ENCODE peak calls at places on chromosomes 4 and X, in four cellular contexts. K is A549, M is ovary, V is tibial nerve. Q is an unnamed sample.

GRCh38 chr4:4853371-4853823 is 6.1 kb upstream of the MSX1 start:
- DNase-seq in K (no peak), M (no peak), V (no peak), Q (no peak)

GRCh38 chrX:46573331-46573895 is at the start of gene CHST7:
- DNase-seq in K (peak; percentile 80), M (peak; percentile 72), V (peak; percentile 29), Q (peak; percentile 91)

GRCh38 chr4:148477276-148477675 is 35.1 kb upstream of the NR3C2 start:
- DNase-seq in K (no peak), M (no peak), V (no peak), Q (no peak)

GRCh38 chr4:81255524-81255923 is 40.5 kb upstream of the PRKG2 start:
- DNase-seq in K (peak; percentile 2), M (no peak), V (no peak), Q (no peak)

GRCh38 chr4:68267433-68267944 is 22.0 kb upstream of the TMPRSS11B start:
- DNase-seq in K (peak; percentile 14), M (no peak), V (no peak), Q (no peak)

GRCh38 chr4:99395595-99396364 is 39.4 kb downstream of the ADH7 start:
- DNase-seq in K (no peak), M (no peak), V (no peak), Q (no peak)

GRCh38 chrX:103187953-103188475 is 26.9 kb upstream of the BEX4 start:
- DNase-seq in K (no peak), M (no peak), V (no peak), Q (no peak)

GRCh38 chr4:70613182-70613892 is 15.2 kb upstream of the ENAM start:
- DNase-seq in K (no peak), M (no peak), V (no peak), Q (no peak)

GRCh38 chr4:41613782-41614181 is 75.8 kb downstream of the LIMCH1 start:
- DNase-seq in K (no peak), M (no peak), V (no peak), Q (no peak)

GRCh38 chr4:915595-915994 is 16.5 kb downstream of the GAK start:
- DNase-seq in K (no peak), M (no peak), V (no peak), Q (no peak)

GRCh38 chr4:9937078-9937477 is 84.2 kb downstream of the SLC2A9 start:
- DNase-seq in K (no peak), M (no peak), V (no peak), Q (no peak)
- H3K4me1 ChIP-seq in K (no peaks in the 10 kb centered on the region), M (no peaks in the 10 kb centered on the region), V (no peaks in the 10 kb centered on the region), Q (no peaks in the 10 kb centered on the region)

GRCh38 chr4:152352215-152352614 is 183.7 kb downstream of the FBXW7 start:
- DNase-seq in K (no peak), M (no peak), V (no peak), Q (no peak)
- H3K27ac ChIP-seq in K (peak overlapping the region; percentile 56), M (no peak overlapping the region), V (peak overlapping the region; percentile 71), Q (peak overlapping the region; percentile 58)

GRCh38 chr4:82900335-82901128 is at the start of gene THAP9:
- DNase-seq in K (peak; percentile 99), M (peak; percentile 98), V (peak; percentile 97), Q (peak; percentile 99)
- TF ChIP-seq EP300 in K (no peak), M (peak; percentile 6), V (peak; percentile 95), Q (no peak)

DNA sequence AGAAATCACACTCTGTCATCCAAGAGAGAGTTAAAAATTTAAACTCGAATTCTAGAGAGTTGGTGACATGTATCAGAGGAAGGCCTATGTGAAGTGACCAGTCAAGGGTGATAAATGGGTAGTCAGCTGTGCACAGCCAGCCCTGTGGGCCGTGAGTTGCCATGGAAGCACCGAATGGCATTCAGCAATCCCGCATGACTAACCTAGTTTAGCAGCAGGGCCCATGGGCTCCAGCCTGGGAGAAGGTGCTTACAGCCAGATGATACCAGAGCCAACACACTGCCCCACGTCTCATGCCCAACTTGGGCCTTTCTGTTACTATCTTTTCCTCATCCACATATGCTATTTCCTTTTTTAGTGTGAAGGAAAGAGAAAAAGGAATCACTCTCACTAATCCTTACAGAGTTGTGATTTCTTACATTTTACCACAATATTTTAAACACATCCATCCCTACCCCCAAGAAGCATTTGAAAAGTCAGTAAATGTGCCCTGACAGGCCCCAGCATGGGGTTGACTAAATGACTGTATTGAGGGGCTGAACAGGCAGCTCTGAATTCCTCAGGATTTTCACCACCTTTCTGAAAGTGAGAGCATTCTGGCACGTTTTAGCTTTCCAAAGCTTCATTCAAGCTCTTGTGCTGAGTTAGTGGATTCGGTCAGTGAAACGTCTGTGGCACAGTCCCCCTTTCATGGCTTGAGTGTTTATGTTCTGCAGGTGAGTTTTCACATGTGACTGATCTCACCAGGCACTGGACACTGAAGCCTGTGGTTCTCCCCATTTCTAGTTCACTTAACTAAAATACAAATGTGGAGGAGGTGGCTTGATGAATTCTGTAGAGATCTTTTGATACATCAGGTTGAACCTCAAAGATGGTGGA is 104.3 kb downstream of the AFF1 start:
- DNase-seq in K (peak; percentile 60), M (no peak), V (no peak), Q (peak; percentile 59)
- H3K4me1 ChIP-seq in K (peaks cover 54% of the 10 kb centered on the region), M (peaks cover 28% of the 10 kb centered on the region), V (peaks cover 99% of the 10 kb centered on the region), Q (peaks cover 57% of the 10 kb centered on the region)

DNA sequence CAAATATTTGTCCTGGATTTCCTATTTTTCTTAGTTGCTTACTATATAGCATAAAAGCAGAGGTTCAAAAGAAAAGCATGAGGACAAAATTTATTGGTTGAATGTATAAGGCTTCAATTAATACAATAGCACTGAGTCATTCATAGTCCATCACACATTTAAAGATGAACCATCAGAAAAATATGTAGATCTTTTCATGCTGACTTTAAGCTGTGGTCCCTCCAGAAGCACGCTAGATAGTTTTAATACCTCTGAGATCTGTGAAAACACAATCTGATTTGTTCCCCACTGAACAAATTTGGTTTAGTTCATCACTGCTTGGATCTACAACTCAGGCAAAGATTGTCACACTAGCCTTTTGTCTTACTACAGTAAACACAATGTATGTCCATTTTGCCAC is 377.2 kb upstream of the ANXA10 start:
- DNase-seq in K (no peak), M (no peak), V (no peak), Q (no peak)
- H3K27ac ChIP-seq in K (no peak overlapping the region), M (no peak overlapping the region), V (no peak overlapping the region), Q (no peak overlapping the region)

GRCh38 chr4:53010320-53010719 is 148.2 kb downstream of the RASL11B start:
- DNase-seq in K (no peak), M (peak; percentile 90), V (peak; percentile 38), Q (no peak)
- TF ChIP-seq EP300 in K (no peak), M (peak; percentile 63), V (peak; percentile 37), Q (no peak)

GRCh38 chr4:76197971-76198410 is 15.6 kb downstream of the SCARB2 start:
- DNase-seq in K (no peak), M (peak; percentile 61), V (no peak), Q (peak; percentile 68)

GRCh38 chr4:76199664-76200211 is 13.9 kb downstream of the SCARB2 start:
- DNase-seq in K (no peak), M (no peak), V (no peak), Q (no peak)

GRCh38 chr4:76198411-76199237 is 15.0 kb downstream of the SCARB2 start:
- DNase-seq in K (peak; percentile 12), M (peak; percentile 73), V (peak; percentile 48), Q (peak; percentile 69)

GRCh38 chr4:76195326-76195725 is 18.3 kb downstream of the SCARB2 start:
- DNase-seq in K (no peak), M (no peak), V (no peak), Q (no peak)

DNA sequence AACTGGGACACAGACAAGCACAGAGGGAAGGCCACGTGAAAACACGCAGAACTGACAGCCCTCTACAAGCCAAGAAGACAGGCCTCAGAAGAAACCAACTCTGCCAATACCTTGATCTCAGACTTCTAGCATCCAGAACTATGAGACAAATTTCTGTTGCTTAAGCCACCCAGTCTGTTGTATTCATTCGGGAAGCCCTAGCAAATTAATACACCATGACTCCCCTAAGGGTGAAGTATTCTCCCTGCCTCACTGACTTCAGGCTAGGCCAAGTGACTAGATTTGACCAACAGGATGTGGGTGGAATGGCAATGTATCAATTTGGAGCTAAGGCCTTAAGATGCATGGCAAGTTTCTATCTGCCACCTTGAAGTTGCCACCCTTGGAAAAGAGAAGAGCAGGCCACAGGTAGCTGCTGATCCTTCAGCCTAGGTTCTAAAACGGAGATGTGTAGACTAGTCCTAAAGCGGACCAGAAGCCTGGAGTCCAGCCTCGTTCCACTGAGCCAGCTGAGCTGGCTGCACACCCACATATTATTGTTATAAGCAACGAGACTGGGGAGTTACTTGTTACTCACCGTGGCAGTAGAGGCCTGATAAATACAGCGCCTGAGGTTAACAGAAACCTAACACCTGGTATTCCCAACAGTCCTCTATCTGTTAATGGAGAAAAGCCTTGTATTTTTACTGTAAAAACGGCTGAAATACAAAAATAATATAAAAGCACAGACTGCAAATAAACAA is 16.5 kb downstream of the SCARB2 start:
- DNase-seq in K (no peak), M (peak; percentile 18), V (no peak), Q (no peak)
- H3K4me1 ChIP-seq in K (peaks cover 43% of the 10 kb centered on the region), M (peaks cover 28% of the 10 kb centered on the region), V (peaks cover 85% of the 10 kb centered on the region), Q (peaks cover 91% of the 10 kb centered on the region)

GRCh38 chr4:112647785-112648184 is 10.8 kb downstream of the LARP7 start:
- DNase-seq in K (no peak), M (no peak), V (no peak), Q (no peak)
- H3K27ac ChIP-seq in K (no peak overlapping the region), M (no peak overlapping the region), V (no peak overlapping the region), Q (no peak overlapping the region)

Q was measured in upper lobe of left lung.